ENCODE peak calls at places on chromosome 4, in five cellular contexts. J, V, Z, F and T are unnamed samples.

GRCh38 chr4:21742326-21742725 is 206.2 kb downstream of the KCNIP4 start:
- DNase-seq in V (peak), F (no peak), J (peak), Z (no peak), T (no peak)

GRCh38 chr4:27057053-27057452 is 196.4 kb downstream of the STIM2 start:
- DNase-seq in V (no peak), F (no peak), Z (no peak), J (no peak), T (no peak)

GRCh38 chr4:83125738-83126141 is 11.2 kb upstream of the PLAC8 start:
- DNase-seq in V (peak), F (no peak), Z (peak), J (no peak), T (no peak)

GRCh38 chr4:65383589-65384305 is 286.5 kb downstream of the EPHA5 start:
- DNase-seq in F (no peak), V (peak), Z (no peak), J (no peak), T (no peak)

GRCh38 chr4:86482851-86483490 is 111.1 kb upstream of the PTPN13 start:
- DNase-seq in F (no peak), Z (peak), V (peak), J (peak), T (no peak)

GRCh38 chr4:78776729-78777555 is 792 bp downstream of the BMP2K start:
- DNase-seq in F (no peak), J (peak), Z (peak), V (peak), T (peak)

GRCh38 chr4:159563257-159563656 is 460.4 kb downstream of the RAPGEF2 start:
- DNase-seq in Z (no peak), F (no peak), J (no peak), V (no peak), T (no peak)

GRCh38 chr4:57501715-57502114 is 391.5 kb upstream of the IGFBP7 start:
- DNase-seq in V (peak), F (no peak), Z (no peak), J (peak), T (no peak)

GRCh38 chr4:40749717-40750460 is at the start of gene NSUN7:
- DNase-seq in V (peak), J (peak), F (peak), Z (peak), T (peak)

DNA sequence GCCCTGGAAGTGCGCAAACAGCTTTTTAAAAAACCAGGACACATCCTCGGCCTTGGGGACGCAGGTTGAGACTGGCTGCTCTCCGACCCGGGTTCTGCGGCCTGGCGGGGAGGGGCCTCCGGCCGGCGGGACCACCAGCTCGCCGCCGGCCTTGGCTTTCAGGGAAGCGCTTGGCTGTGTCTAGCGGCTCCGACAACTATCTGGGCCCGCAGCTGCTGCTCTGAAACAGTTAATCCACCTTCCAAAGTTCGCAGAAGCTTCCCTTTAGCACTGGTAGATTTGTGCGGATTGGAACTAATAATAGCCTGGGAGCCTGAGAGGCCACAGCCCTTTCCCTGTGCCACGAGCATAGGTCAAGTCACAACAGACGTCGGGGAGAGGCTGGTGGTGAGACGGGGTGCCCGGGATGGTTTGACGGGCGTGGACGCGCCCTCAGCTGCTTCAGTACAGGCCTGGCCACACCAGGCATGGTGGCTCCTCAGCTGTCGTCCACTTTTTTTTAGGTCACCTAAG is 1.2 kb upstream of the SEL1L3 start:
- DNase-seq in Z (no peak), J (no peak), F (no peak), V (no peak), T (no peak)
- H3K4me3 ChIP-seq in Z (no peak), J (no peak), F (no peak), V (no peak), T (no peak)

DNA sequence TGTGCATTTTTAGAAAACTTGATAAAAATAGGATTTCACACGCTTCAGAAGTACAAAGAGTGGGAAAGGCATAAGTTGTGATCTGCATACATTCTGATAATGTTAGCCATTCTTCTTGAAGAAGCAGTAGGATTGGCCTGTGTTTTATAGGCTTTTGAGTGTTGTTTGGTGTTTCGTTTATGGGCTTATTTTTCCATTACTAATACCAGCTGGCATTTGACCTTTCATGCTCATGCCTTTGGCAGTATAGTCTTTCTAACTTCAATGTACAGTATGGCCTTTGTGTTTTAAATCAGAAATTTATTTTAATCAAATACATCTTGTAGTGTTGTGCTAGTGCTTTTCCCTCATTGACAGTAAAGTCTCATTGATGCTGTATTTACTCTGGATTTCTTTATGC is 51.5 kb upstream of the SLC4A4 start:
- DNase-seq in Z (no peak), V (peak), J (peak), F (no peak), T (no peak)
- H3K4me3 ChIP-seq in Z (no peak), V (no peak), J (no peak), F (no peak), T (no peak)

DNA sequence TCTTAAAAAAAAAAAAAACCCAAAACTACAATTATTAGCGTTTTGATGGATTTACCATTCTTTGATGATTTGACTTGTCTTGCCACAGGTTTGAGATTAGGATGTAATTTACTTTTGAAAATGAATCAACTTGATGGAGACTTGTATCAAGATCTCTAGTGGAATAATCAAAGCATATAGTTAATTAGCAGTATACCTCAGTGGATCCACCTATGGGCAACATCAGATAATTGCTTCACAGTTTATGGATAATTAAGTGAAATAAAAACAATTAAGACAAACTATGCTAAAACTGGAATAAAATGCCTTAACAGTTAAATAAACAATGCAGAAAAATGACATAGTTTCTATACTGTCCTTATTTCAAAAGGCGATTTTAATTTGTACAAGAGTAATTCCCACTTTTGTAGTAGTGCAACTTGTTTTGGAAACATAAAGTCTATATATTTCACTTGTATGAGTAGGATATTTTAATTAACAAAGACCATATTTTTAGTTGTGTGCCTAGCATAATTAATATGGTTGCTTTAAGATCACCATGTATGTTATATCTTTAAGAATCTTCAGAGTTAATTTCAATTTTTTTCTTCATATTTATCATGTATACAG is 4.2 kb downstream of the CPEB2 start:
- DNase-seq in J (peak), V (peak), Z (peak), F (no peak), T (no peak)
- H3K4me3 ChIP-seq in J (peak), V (peak), Z (no peak), F (no peak), T (no peak)

DNA sequence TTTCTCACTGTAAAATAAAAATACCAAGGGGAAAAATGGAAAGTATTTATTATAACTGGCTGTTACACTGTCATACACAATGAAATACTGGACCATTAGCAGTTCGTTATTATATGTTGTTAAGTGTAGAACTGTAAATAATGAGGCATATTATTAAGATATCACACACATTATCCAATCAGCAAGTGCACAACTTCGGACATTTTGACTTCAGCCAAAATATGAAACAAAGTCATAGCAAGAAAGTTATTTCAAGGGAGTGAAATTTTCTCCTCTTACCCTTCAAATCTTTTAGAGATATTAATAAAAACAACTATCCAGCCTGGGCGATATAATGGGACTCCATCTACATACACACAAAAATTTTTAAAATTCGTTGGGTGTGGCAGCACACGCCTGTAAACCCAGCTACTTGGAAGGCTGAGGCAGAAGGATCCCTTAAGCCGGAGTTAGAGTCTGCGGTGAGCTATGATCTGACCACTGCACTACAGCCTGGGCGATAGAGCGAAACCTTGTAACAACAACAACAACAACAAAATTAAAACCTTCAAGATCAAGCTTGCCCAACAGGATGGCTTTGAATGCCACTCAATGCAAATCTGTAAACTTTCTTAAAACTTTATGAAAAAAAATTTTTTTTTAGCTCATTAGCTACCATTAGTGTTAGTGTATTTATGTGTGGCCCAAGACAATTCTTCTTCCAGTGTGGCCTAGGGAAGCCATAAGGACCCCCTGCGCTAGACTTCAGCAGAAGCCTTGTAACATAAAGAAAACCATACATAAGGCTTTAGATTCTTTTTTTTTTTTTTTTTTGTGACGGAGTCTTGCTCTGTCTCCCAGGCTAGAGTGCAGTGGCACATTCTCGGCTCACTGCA is 1.3 kb upstream of the CISD2 start:
- DNase-seq in V (no peak), Z (peak), F (no peak), J (no peak), T (no peak)
- H3K4me3 ChIP-seq in V (no peak), Z (peak), F (peak), J (peak), T (peak)